ENCODE peak calls at places on chromosomes 16 and 17, in eight cellular contexts. R is A549, J is fibroblast of lung, A is astrocyte of the spinal cord, D is endothelial cell of umbilical vein, E is left ventricle myocardium inferior, K is mammary epithelial cell, L is tibial artery. X is an unnamed sample.

GRCh38 chr17:64148017-64148631 is 18.2 kb upstream of the ERN1 start:
- DNase-seq in J (peak), L (no peak), A (peak), R (no peak), K (peak), D (peak), E (no peak), X (no peak)

GRCh38 chr17:64129515-64129764 is 504 bp downstream of the ERN1 start:
- DNase-seq in E (no peak), J (no peak), R (no peak), D (no peak), A (no peak), L (no peak), K (no peak), X (no peak)

GRCh38 chr16:31148896-31149295 is 970 bp downstream of the PRSS36 start:
- DNase-seq in A (no peak), J (no peak), D (no peak), K (no peak), E (no peak), R (no peak), L (no peak), X (no peak)

GRCh38 chr16:26717826-26718225 is 348.9 kb upstream of the C16orf82 start:
- DNase-seq in J (no peak), L (no peak), A (no peak), K (no peak), D (no peak), E (no peak), R (no peak), X (no peak)

GRCh38 chr17:61404702-61405046 is 5.0 kb downstream of the TBX2 start:
- DNase-seq in J (no peak), E (no peak), L (no peak), D (no peak), A (no peak), R (no peak), K (no peak), X (no peak)

GRCh38 chr16:47716571-47716970 is 255.4 kb downstream of the PHKB start:
- DNase-seq in K (no peak), E (no peak), D (no peak), A (no peak), L (no peak), R (no peak), J (no peak), X (no peak)

GRCh38 chr17:77701996-77702395 is 256.5 kb upstream of the TNRC6C start:
- DNase-seq in D (no peak), E (no peak), J (no peak), K (no peak), A (no peak), R (no peak), L (peak), X (no peak)

GRCh38 chr17:37694734-37695133 is 50.1 kb downstream of the HNF1B start:
- DNase-seq in L (no peak), E (no peak), K (no peak), A (no peak), D (no peak), R (no peak), J (no peak), X (no peak)

GRCh38 chr17:4919511-4920047 is 12.5 kb upstream of the GP1BA start:
- DNase-seq in A (no peak), K (no peak), E (no peak), L (no peak), R (no peak), D (no peak), J (no peak), X (no peak)

GRCh38 chr16:65121870-65122723 is at the start of gene CDH11:
- DNase-seq in A (peak), J (peak), L (peak), E (peak), D (peak), R (no peak), K (peak), X (no peak)

GRCh38 chr17:70181376-70181775 is 12.0 kb downstream of the KCNJ2 start:
- DNase-seq in A (no peak), D (no peak), L (no peak), E (no peak), J (no peak), R (no peak), K (no peak), X (no peak)

GRCh38 chr17:44053130-44053872 is 13.2 kb downstream of the LSM12 start:
- DNase-seq in J (peak), D (no peak), K (no peak), A (no peak), L (no peak), E (no peak), R (no peak), X (no peak)

GRCh38 chr16:77191259-77191969 is 424 bp downstream of the MON1B start:
- DNase-seq in L (no peak), E (no peak), J (peak), K (no peak), D (no peak), A (no peak), R (no peak), X (no peak)

GRCh38 chr16:86251682-86252081 is 258.6 kb upstream of the FOXF1 start:
- DNase-seq in K (no peak), L (no peak), E (no peak), R (no peak), J (peak), A (no peak), D (no peak), X (no peak)

GRCh38 chr16:85639529-85640253 is 26.6 kb downstream of the GSE1 start:
- DNase-seq in J (no peak), A (no peak), R (no peak), E (peak), D (no peak), K (no peak), L (no peak), X (no peak)

GRCh38 chr17:19897901-19898300 is 30.2 kb upstream of the ULK2 start:
- DNase-seq in J (peak), K (peak), A (peak), E (no peak), L (no peak), R (no peak), D (peak), X (peak)

GRCh38 chr17:78899361-78900260 is 3.4 kb downstream of the CEP295NL start:
- DNase-seq in D (no peak), A (no peak), J (peak), K (no peak), E (peak), R (no peak), L (peak), X (no peak)

GRCh38 chr16:68646948-68647659 is 2.0 kb downstream of the CDH3 start:
- DNase-seq in E (no peak), D (no peak), R (no peak), A (no peak), K (peak), L (no peak), J (no peak), X (no peak)

GRCh38 chr17:78488867-78489634 is 88.1 kb downstream of the DNAH17 start:
- DNase-seq in K (no peak), E (no peak), J (no peak), A (no peak), R (no peak), L (no peak), D (no peak), X (no peak)

GRCh38 chr16:85556456-85557082 is 56.6 kb upstream of the GSE1 start:
- DNase-seq in E (no peak), A (peak), L (peak), J (no peak), K (peak), D (no peak), R (peak), X (no peak)

GRCh38 chr16:50495673-50496072 is 52.5 kb upstream of the NKD1 start:
- DNase-seq in E (no peak), A (no peak), L (no peak), K (no peak), J (no peak), D (no peak), R (no peak), X (no peak)

GRCh38 chr16:89383095-89384003 is 107.0 kb downstream of the ANKRD11 start:
- DNase-seq in K (peak), D (peak), R (no peak), L (no peak), A (no peak), E (peak), J (no peak), X (no peak)

GRCh38 chr16:74743668-74744299 is 30.8 kb downstream of the FA2H start:
- DNase-seq in J (peak), E (no peak), D (no peak), A (peak), R (peak), L (no peak), K (peak), X (no peak)

GRCh38 chr16:57866529-57866918 is 64.2 kb upstream of the KIFC3 start:
- DNase-seq in A (no peak), J (no peak), K (no peak), E (no peak), L (no peak), R (no peak), D (no peak), X (no peak)

GRCh38 chr16:51326131-51326856 is 175.2 kb upstream of the SALL1 start:
- DNase-seq in K (peak), A (peak), R (peak), L (no peak), E (no peak), D (no peak), J (peak), X (peak)

GRCh38 chr17:4899341-4900230 is at the start of gene C17orf107:
- DNase-seq in A (peak), R (no peak), E (peak), J (peak), L (peak), K (no peak), D (peak), X (no peak)

GRCh38 chr17:250487-251300 is 69.2 kb upstream of the DOC2B start:
- DNase-seq in J (no peak), A (no peak), K (no peak), E (peak), D (no peak), L (peak), R (no peak), X (no peak)

GRCh38 chr16:5791011-5791410 is 693.4 kb upstream of the EEF2KMT start:
- DNase-seq in D (no peak), J (no peak), A (peak), E (no peak), L (no peak), K (no peak), R (no peak), X (no peak)

GRCh38 chr17:58084317-58084981 is 1.2 kb downstream of the DYNLL2 start:
- DNase-seq in J (peak), D (peak), R (peak), L (peak), A (no peak), K (peak), E (peak), X (no peak)
- TF ChIP-seq CTCF in J (no peak), D (no peak), R (peak), L (no peak), A (peak), K (peak), E (no peak), X (peak)

DNA sequence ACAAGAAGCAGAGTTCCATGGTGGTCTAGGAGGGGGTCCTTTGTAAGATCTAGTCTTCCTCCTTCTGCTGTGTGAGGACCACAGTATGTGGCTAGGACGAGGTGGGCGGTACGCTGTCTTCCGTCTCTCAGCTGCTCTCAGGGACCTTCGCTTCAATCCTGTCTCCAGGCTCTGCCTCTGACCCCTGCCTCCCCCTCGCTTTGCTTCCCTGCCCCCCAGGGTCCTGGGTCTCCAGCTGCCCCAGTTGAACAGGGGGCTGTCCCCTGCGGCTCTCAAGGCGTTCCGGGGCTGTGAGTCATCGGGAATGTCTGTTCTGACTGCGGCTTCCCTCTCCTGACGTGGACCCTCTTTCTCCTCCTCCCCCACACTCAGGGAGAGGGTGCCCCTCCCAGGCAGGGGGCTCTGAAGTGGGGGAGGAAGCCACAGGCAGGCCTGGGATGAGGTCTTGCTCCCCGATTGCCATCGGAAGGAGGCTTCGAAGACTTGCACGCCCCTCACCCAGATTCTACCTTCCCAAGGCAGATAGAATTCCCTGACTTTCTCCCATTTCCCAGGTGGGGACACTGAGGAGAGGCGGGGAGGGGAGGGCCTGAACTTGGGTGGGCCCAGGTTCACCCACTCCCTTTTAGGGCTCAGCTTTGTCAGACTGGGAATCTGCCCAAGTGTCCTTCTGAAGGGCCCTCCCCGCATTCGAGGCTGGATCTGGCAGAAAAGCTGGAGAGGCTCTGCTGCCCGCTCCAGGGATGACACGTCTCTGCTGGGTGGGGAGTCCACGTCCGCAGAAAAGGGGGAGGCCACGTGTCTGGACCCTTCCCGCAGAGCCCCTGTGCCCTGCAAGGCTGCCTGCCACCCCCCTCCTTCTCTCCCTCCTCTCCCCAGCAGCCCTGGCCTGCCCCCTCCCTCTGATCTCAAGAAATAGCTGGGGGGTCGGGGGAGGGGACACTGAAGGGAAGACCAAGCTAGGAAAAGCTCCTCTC is 9.1 kb upstream of the COL1A1 start:
- DNase-seq in J (peak), E (peak), R (peak), A (peak), K (peak), D (peak), L (peak), X (peak)
- H3K4me3 ChIP-seq in J (peak), E (no peak), R (no peak), A (peak), K (no peak), D (no peak), L (no peak), X (peak)

GRCh38 chr17:81393684-81394376 is 1.4 kb upstream of the BAHCC1 start:
- DNase-seq in R (peak), J (peak), D (peak), A (peak), L (peak), E (peak), K (peak), X (peak)
- TF ChIP-seq CTCF in R (peak), J (peak), D (no peak), A (peak), L (peak), E (no peak), K (no peak), X (peak)

GRCh38 chr16:88076211-88076931 is 125.1 kb downstream of the BANP start:
- DNase-seq in K (no peak), A (no peak), E (no peak), L (peak), D (no peak), R (no peak), J (no peak), X (no peak)

GRCh38 chr16:88073201-88073721 is 122.0 kb downstream of the BANP start:
- DNase-seq in R (no peak), J (no peak), K (no peak), A (no peak), E (no peak), D (no peak), L (no peak), X (no peak)

GRCh38 chr16:88077328-88078108 is 126.3 kb downstream of the BANP start:
- DNase-seq in K (no peak), A (no peak), D (no peak), L (peak), J (no peak), E (peak), R (no peak), X (no peak)

GRCh38 chr16:88074041-88074440 is 122.8 kb downstream of the BANP start:
- DNase-seq in A (no peak), D (no peak), J (no peak), E (no peak), L (no peak), R (no peak), K (no peak), X (no peak)

DNA sequence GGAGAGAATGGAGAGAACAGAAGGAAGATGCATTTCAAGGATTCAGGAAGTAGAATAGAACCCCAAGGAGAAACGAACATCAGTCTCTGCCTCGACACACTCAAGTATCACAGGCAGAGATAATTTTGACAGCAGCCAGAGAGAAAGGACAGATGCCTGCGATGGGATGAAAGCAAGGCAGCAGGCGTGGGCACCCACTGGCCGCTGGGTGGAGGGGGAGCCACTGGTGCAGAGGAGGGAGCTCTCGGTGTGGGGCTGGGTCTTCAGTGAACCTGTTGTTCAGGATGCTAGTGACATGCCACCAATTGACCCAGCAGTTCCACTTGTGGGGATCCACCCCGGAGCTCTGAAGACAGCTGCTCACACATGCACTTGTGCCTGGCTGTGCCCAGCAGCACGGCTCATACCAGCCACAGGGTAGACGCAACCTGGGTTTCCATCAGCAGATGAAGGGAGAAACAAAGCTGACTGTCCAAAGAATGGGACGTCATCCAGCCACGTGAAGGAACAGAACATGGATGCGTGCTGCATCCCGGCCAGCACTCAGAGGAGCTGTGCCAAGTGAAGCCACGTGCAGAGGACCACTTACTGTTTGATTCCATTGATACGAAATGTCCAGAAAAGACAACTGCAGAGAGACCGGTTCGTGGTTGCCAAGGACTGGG is 127.0 kb downstream of the BANP start:
- DNase-seq in D (no peak), E (no peak), K (no peak), J (no peak), L (no peak), R (no peak), A (no peak), X (no peak)
- H3K4me3 ChIP-seq in D (no peak), E (no peak), K (no peak), J (no peak), L (no peak), R (no peak), A (no peak), X (no peak)